ENCODE peak calls at places on chromosome 5, in six cellular contexts. E is Peyer's patch, O is PC-3, T is brain microvascular endothelial cell, D is cardiac muscle cell, B is right cardiac atrium. P is an unnamed sample.

GRCh38 chr5:133523013-133523658 is 89.2 kb downstream of the FSTL4 start:
- DNase-seq in O (no peak), T (no peak), B (no peak), E (no peak), D (no peak), P (no peak)

GRCh38 chr5:85938201-85938600 is 679.5 kb upstream of the COX7C start:
- DNase-seq in B (no peak), E (no peak), T (no peak), D (no peak), O (no peak), P (no peak)

GRCh38 chr5:59097116-59097515 is 514.2 kb downstream of the RAB3C start:
- DNase-seq in B (no peak), E (no peak), D (no peak), O (no peak), T (peak; percentile 58), P (peak; percentile 67)

GRCh38 chr5:172640822-172641358 is at the start of gene NEURL1B:
- DNase-seq in D (peak; percentile 92), E (no peak), O (peak; percentile 77), B (peak; percentile 84), T (no peak), P (no peak)

GRCh38 chr5:140556438-140556837 is 835 bp downstream of the SRA1 start:
- DNase-seq in B (no peak), E (no peak), T (no peak), D (no peak), O (no peak), P (no peak)

GRCh38 chr5:34791761-34792244 is 47.2 kb upstream of the TTC23L start:
- DNase-seq in B (no peak), D (no peak), O (no peak), E (no peak), T (peak; percentile 86), P (no peak)

GRCh38 chr5:150350524-150351344 is 6.8 kb upstream of the TCOF1 start:
- DNase-seq in D (peak; percentile 85), T (peak; percentile 61), B (peak; percentile 55), E (peak; percentile 69), O (peak; percentile 88), P (peak; percentile 14)

GRCh38 chr5:101212942-101213514 is 309.9 kb upstream of the ST8SIA4 start:
- DNase-seq in E (no peak), D (no peak), T (no peak), O (no peak), B (no peak), P (no peak)

GRCh38 chr5:113125371-113125770 is 148.8 kb downstream of the DCP2 start:
- DNase-seq in B (no peak), O (no peak), D (no peak), E (no peak), T (no peak), P (no peak)

GRCh38 chr5:39998518-39998917 is 573.7 kb upstream of the DAB2 start:
- DNase-seq in D (no peak), T (no peak), E (no peak), O (no peak), B (no peak), P (peak; percentile 53)

GRCh38 chr5:157253547-157253946 is 12.4 kb upstream of the CYFIP2 start:
- DNase-seq in O (peak; percentile 93), D (peak; percentile 69), E (peak; percentile 47), T (peak; percentile 55), B (peak; percentile 28), P (peak; percentile 13)

GRCh38 chr5:137695651-137696428 is 40.0 kb downstream of the KLHL3 start:
- DNase-seq in T (no peak), B (no peak), O (no peak), D (no peak), E (no peak), P (no peak)

GRCh38 chr5:39072915-39073758 is 1.1 kb downstream of the RICTOR start:
- DNase-seq in O (peak; percentile 57), E (peak; percentile 70), B (no peak), T (peak; percentile 18), D (peak; percentile 50), P (no peak)

GRCh38 chr5:144207875-144208444 is 37.3 kb downstream of the KCTD16 start:
- DNase-seq in D (no peak), T (no peak), O (no peak), B (no peak), E (no peak), P (no peak)

GRCh38 chr5:102753889-102754498 is 1.1 kb upstream of the PAM start:
- DNase-seq in O (no peak), D (no peak), E (no peak), B (peak; percentile 17), T (no peak), P (no peak)

GRCh38 chr5:11797132-11797531 is 107.1 kb downstream of the CTNND2 start:
- DNase-seq in D (no peak), B (no peak), E (no peak), T (no peak), O (peak; percentile 91), P (no peak)

GRCh38 chr5:142716963-142717362 is 31.1 kb upstream of the FGF1 start:
- DNase-seq in T (peak; percentile 68), E (no peak), D (peak; percentile 82), B (peak; percentile 48), O (peak; percentile 67), P (no peak)

GRCh38 chr5:14208071-14209021 is 65.2 kb downstream of the TRIO start:
- DNase-seq in T (peak; percentile 79), B (no peak), E (no peak), D (no peak), O (peak; percentile 66), P (peak; percentile 74)

GRCh38 chr5:151141535-151141934 is 16.0 kb downstream of the ANXA6 start:
- DNase-seq in O (no peak), E (peak; percentile 73), D (peak; percentile 72), B (no peak), T (peak; percentile 28), P (no peak)

GRCh38 chr5:68883441-68883840 is 210.4 kb upstream of the SLC30A5 start:
- DNase-seq in D (no peak), B (no peak), T (no peak), E (no peak), O (no peak), P (no peak)

GRCh38 chr5:108361771-108362170 is 20.1 kb downstream of the FBXL17 start:
- DNase-seq in T (no peak), E (no peak), D (no peak), B (no peak), O (no peak), P (no peak)

GRCh38 chr5:95708876-95709275 is 22.3 kb upstream of the RHOBTB3 start:
- DNase-seq in T (no peak), E (no peak), B (no peak), D (no peak), O (no peak), P (no peak)

GRCh38 chr5:95707055-95707454 is 24.1 kb upstream of the RHOBTB3 start:
- DNase-seq in E (no peak), B (no peak), O (no peak), D (no peak), T (no peak), P (no peak)

GRCh38 chr5:95711501-95712346 is 19.4 kb upstream of the RHOBTB3 start:
- DNase-seq in D (peak; percentile 40), O (no peak), B (no peak), E (no peak), T (no peak), P (no peak)

GRCh38 chr5:95712347-95712958 is 18.7 kb upstream of the RHOBTB3 start:
- DNase-seq in O (peak; percentile 94), D (peak; percentile 45), E (no peak), T (peak; percentile 78), B (no peak), P (no peak)

GRCh38 chr5:95709967-95710650 is 21.0 kb upstream of the RHOBTB3 start:
- DNase-seq in B (peak; percentile 59), E (no peak), O (peak; percentile 23), D (peak; percentile 90), T (no peak), P (no peak)
- H3K4me3 ChIP-seq in B (no peak overlapping the region), E (no peak overlapping the region), O (no peak overlapping the region), D (peak overlapping the region; percentile 26), T (no peak overlapping the region), P (no peak overlapping the region)

GRCh38 chr5:74061292-74061691 is 435.3 kb downstream of the ARHGEF28 start:
- DNase-seq in T (no peak), D (no peak), E (no peak), O (no peak), B (no peak), P (no peak)

GRCh38 chr5:74064911-74065310 is 438.9 kb downstream of the ARHGEF28 start:
- DNase-seq in D (no peak), O (peak; percentile 55), E (no peak), T (no peak), B (no peak), P (no peak)

GRCh38 chr5:74063821-74064598 is 438.0 kb downstream of the ARHGEF28 start:
- DNase-seq in B (no peak), E (no peak), D (no peak), O (peak; percentile 90), T (peak; percentile 85), P (peak; percentile 76)

GRCh38 chr5:74067748-74068541 is 441.9 kb downstream of the ARHGEF28 start:
- DNase-seq in O (peak; percentile 84), T (no peak), E (no peak), B (no peak), D (no peak), P (no peak)

DNA sequence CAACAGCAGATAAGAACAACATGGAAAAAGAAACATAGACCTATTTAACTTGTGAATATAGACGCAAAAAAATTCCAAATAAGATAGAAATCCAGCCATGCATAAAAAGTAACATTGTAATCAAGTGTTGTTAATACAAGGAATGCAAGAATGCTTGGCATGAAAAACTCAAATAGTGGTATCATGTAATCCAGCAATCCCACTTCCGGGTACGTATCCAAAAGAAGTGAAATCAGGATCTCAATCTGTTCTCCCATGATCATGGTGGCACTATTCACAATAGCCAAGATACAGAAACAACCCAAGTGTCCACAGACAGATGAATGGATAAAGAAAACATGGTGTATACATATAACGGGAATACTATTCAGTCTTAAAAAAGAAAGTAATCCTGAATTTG is 437.4 kb downstream of the ARHGEF28 start:
- DNase-seq in O (no peak), D (no peak), B (no peak), E (no peak), T (no peak), P (no peak)
- H3K4me3 ChIP-seq in O (no peak overlapping the region), D (no peak overlapping the region), B (no peak overlapping the region), E (no peak overlapping the region), T (no peak overlapping the region), P (no peak overlapping the region)

DNA sequence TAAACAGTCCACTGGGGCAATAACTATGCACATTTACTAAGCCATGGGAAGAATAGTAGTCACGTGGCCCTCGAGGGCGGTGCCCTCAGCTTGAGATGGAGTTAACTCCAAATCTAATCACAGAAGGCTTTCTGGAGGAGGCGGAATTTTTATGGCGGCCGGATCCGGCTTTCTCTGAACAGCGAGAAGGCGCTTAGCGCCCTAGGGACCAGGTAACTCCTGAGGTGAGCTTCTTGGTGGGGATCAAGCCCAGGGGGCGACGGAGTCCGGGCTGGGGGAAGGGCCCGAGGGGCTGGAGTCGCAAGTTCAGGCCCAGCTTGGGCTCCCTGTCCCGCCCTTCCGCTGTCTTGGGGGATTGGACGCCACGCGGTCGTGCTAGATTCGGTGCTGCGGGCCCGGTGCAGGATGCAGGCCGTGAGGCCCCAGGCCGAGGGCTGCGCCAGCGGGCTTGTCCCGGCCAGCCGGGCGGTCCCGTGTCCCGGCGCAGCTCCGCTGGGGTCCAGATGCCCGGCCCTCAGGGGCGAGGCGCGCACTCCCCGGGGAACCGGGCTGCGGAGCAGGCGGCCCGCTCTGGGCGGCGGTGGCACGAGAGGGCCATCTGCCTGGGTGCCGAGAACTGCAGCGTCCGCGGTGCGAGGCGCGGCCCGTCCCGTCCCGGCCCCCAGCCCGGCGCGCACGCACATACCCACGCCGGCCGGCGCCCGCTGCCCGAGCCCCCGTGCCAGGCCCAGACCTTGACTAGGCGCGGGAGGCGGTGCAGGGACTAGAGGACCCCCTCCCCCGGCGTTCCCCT is 1.7 kb upstream of the NSD1 start:
- DNase-seq in O (no peak), T (no peak), D (no peak), E (no peak), B (peak; percentile 41), P (no peak)
- H3K4me3 ChIP-seq in O (no peak overlapping the region), T (peak overlapping the region; percentile 5), D (no peak overlapping the region), E (peak overlapping the region; percentile 70), B (peak overlapping the region; percentile 81), P (no peak overlapping the region)

GRCh38 chr5:111453747-111454146 is 58.6 kb downstream of the STARD4 start:
- DNase-seq in D (no peak), O (no peak), B (no peak), T (peak; percentile 88), E (no peak), P (peak; percentile 11)
- H3K4me3 ChIP-seq in D (no peak overlapping the region), O (no peak overlapping the region), B (no peak overlapping the region), T (no peak overlapping the region), E (no peak overlapping the region), P (no peak overlapping the region)